ENCODE peak calls at places on chromosome 3, in six cellular contexts. Y is nephron progenitor cell, S is type B pancreatic cell, R is endothelial cell, D is KG1, E is EL. K is an unnamed sample.

GRCh38 chr3:99909714-99910508 is 92.2 kb downstream of the CMSS1 start:
- DNase-seq in Y (no peak), S (no peak), R (no peak), D (no peak), E (peak; percentile 79), K (peak; percentile 77)

GRCh38 chr3:136979204-136979603 is 21.4 kb downstream of the IL20RB start:
- DNase-seq in Y (no peak), S (no peak), R (no peak), D (no peak), E (no peak), K (no peak)

GRCh38 chr3:40877651-40878463 is 321.4 kb upstream of the CTNNB1 start:
- DNase-seq in Y (no peak), S (no peak), R (no peak), D (no peak), E (no peak), K (peak; percentile 53)

GRCh38 chr3:126419886-126420786 is 25.4 kb downstream of the CFAP100 start:
- DNase-seq in Y (no peak), S (peak; percentile 69), R (no peak), D (no peak), E (peak; percentile 10), K (peak; percentile 43)

GRCh38 chr3:9876991-9877390 is 3.1 kb downstream of the CIDEC start:
- DNase-seq in Y (no peak), S (no peak), R (no peak), D (no peak), E (no peak), K (no peak)

GRCh38 chr3:186638259-186638658 is 1.9 kb upstream of the FETUB start:
- DNase-seq in Y (no peak), S (no peak), R (no peak), D (no peak), E (no peak), K (no peak)

GRCh38 chr3:167350245-167350862 is 29.7 kb downstream of the ZBBX start:
- DNase-seq in Y (peak; percentile 9), S (no peak), R (peak; percentile 15), D (peak; percentile 28), E (no peak), K (peak; percentile 27)

GRCh38 chr3:102140116-102140515 is 290.8 kb downstream of the NFKBIZ start:
- DNase-seq in Y (no peak), S (no peak), R (no peak), D (no peak), E (no peak), K (no peak)

GRCh38 chr3:130926504-130926903 is 32.6 kb downstream of the ATP2C1 start:
- DNase-seq in Y (no peak), S (no peak), R (no peak), D (no peak), E (no peak), K (no peak)

GRCh38 chr3:140748903-140749302 is 71.0 kb downstream of the TRIM42 start:
- DNase-seq in Y (no peak), S (no peak), R (no peak), D (no peak), E (no peak), K (no peak)

GRCh38 chr3:50617096-50617791 is at the start of gene MAPKAPK3:
- DNase-seq in Y (no peak), S (no peak), R (no peak), D (no peak), E (peak; percentile 16), K (peak; percentile 28)

GRCh38 chr3:61927332-61927731 is 366.0 kb downstream of the PTPRG start:
- DNase-seq in Y (no peak), S (no peak), R (no peak), D (no peak), E (peak; percentile 49), K (peak; percentile 87)

GRCh38 chr3:6680119-6680806 is 180.7 kb upstream of the GRM7 start:
- DNase-seq in Y (no peak), S (no peak), R (no peak), D (no peak), E (no peak), K (no peak)

GRCh38 chr3:31790516-31791148 is 190.4 kb downstream of the OSBPL10 start:
- DNase-seq in Y (no peak), S (no peak), R (no peak), D (no peak), E (no peak), K (no peak)

GRCh38 chr3:82011336-82011735 is 249.9 kb upstream of the GBE1 start:
- DNase-seq in Y (no peak), S (no peak), R (no peak), D (no peak), E (no peak), K (no peak)

GRCh38 chr3:42078686-42079085 is 12.5 kb upstream of the TRAK1 start:
- DNase-seq in Y (no peak), S (no peak), R (no peak), D (no peak), E (peak; percentile 73), K (no peak)

GRCh38 chr3:40258064-40258463 is 51.4 kb upstream of the EIF1B start:
- DNase-seq in Y (no peak), S (no peak), R (no peak), D (no peak), E (no peak), K (no peak)

GRCh38 chr3:145620002-145620401 is 541.0 kb downstream of the PLOD2 start:
- DNase-seq in Y (no peak), S (no peak), R (no peak), D (no peak), E (no peak), K (no peak)

GRCh38 chr3:25055981-25056380 is 372.1 kb upstream of the RARB start:
- DNase-seq in Y (no peak), S (no peak), R (no peak), D (no peak), E (no peak), K (no peak)

GRCh38 chr3:160401301-160402095 is 2.0 kb downstream of the SMC4 start:
- DNase-seq in Y (no peak), S (no peak), R (no peak), D (no peak), E (peak; percentile 76), K (peak; percentile 85)

GRCh38 chr3:127217594-127218456 is 24.9 kb downstream of the PRR23E start:
- DNase-seq in Y (no peak), S (no peak), R (no peak), D (no peak), E (peak; percentile 58), K (peak; percentile 97)

GRCh38 chr3:151918253-151919029 is 45.0 kb downstream of the SUCNR1 start:
- DNase-seq in Y (no peak), S (no peak), R (no peak), D (no peak), E (peak; percentile 58), K (peak; percentile 82)

GRCh38 chr3:182165234-182165633 is 453.5 kb downstream of the SOX2 start:
- DNase-seq in Y (no peak), S (no peak), R (no peak), D (no peak), E (no peak), K (no peak)

GRCh38 chr3:29515451-29515850 is 234.6 kb downstream of the RBMS3 start:
- DNase-seq in Y (no peak), S (no peak), R (no peak), D (no peak), E (peak; percentile 44), K (peak; percentile 88)

GRCh38 chr3:134060561-134061385 is 31.0 kb upstream of the SLCO2A1 start:
- DNase-seq in Y (no peak), S (peak; percentile 57), R (no peak), D (no peak), E (no peak), K (peak; percentile 57)

GRCh38 chr3:117026401-117026800 is 316.8 kb downstream of the TUSC7 start:
- DNase-seq in Y (no peak), S (no peak), R (no peak), D (no peak), E (no peak), K (no peak)

GRCh38 chr3:129606522-129607390 is at the start of gene PLXND1:
- DNase-seq in Y (peak; percentile 80), S (no peak), R (peak; percentile 89), D (no peak), E (peak; percentile 67), K (peak; percentile 45)

GRCh38 chr3:95172549-95172948 is 1109.7 kb downstream of the NSUN3 start:
- DNase-seq in Y (no peak), S (no peak), R (no peak), D (no peak), E (no peak), K (no peak)

GRCh38 chr3:1251282-1252060 is 158.6 kb downstream of the CNTN6 start:
- DNase-seq in Y (no peak), S (no peak), R (no peak), D (no peak), E (no peak), K (peak; percentile 1)

GRCh38 chr3:135766113-135766512 is 199.4 kb upstream of the PPP2R3A start:
- DNase-seq in Y (no peak), S (no peak), R (no peak), D (no peak), E (no peak), K (no peak)

GRCh38 chr3:186609247-186609868 is 3.5 kb upstream of the AHSG start:
- DNase-seq in Y (no peak), S (no peak), R (no peak), D (no peak), E (peak; percentile 24), K (peak; percentile 59)

GRCh38 chr3:171797873-171798272 is 12.4 kb downstream of the PLD1 start:
- DNase-seq in Y (no peak), S (no peak), R (no peak), D (no peak), E (no peak), K (no peak)

GRCh38 chr3:49028673-49029562 is at the start of gene IMPDH2:
- DNase-seq in Y (peak; percentile 93), S (peak; percentile 94), R (peak; percentile 93), D (peak; percentile 95), E (peak; percentile 91), K (peak; percentile 81)

GRCh38 chr3:106193876-106194275 is 325.1 kb upstream of the CBLB start:
- DNase-seq in Y (no peak), S (no peak), R (no peak), D (no peak), E (no peak), K (no peak)

GRCh38 chr3:36393563-36393962 is 13.3 kb downstream of the STAC start:
- DNase-seq in Y (no peak), S (no peak), R (no peak), D (no peak), E (no peak), K (no peak)

GRCh38 chr3:124966557-124967480 is 32.3 kb upstream of the MUC13 start:
- DNase-seq in Y (no peak), S (no peak), R (no peak), D (no peak), E (no peak), K (no peak)

GRCh38 chr3:133490468-133491351 is 82.8 kb upstream of the CDV3 start:
- DNase-seq in Y (no peak), S (no peak), R (no peak), D (no peak), E (no peak), K (no peak)

GRCh38 chr3:30161370-30161769 is 445.0 kb upstream of the TGFBR2 start:
- DNase-seq in Y (no peak), S (no peak), R (no peak), D (no peak), E (no peak), K (no peak)

K was measured in M059J.